ENCODE peak calls at places on chromosomes 13 and 19, in eight cellular contexts. C is AG09309, E is heart left ventricle, Y is cardiac muscle cell, N is A549, D is glutamatergic neuron, B is transverse colon, U is PC-3. Q is an unnamed sample.

GRCh38 chr13:78806457-78806856 is 147.5 kb upstream of the OBI1 start:
- DNase-seq in C (no peak), E (no peak), Y (no peak), N (peak; percentile 1), D (no peak), B (no peak), U (peak; percentile 18), Q (no peak)

GRCh38 chr19:40321076-40321475 is 27.1 kb downstream of the C19orf47 start:
- DNase-seq in C (no peak), E (no peak), Y (no peak), N (no peak), D (no peak), B (no peak), U (no peak), Q (no peak)

GRCh38 chr19:44795398-44795987 is 13.4 kb upstream of the BCAM start:
- DNase-seq in C (no peak), E (no peak), Y (no peak), N (no peak), D (no peak), B (no peak), U (no peak), Q (no peak)

GRCh38 chr19:48372904-48373303 is 8.7 kb downstream of the SYNGR4 start:
- DNase-seq in C (no peak), E (no peak), Y (no peak), N (no peak), D (no peak), B (peak; percentile 56), U (peak; percentile 88), Q (peak; percentile 47)

GRCh38 chr19:10503002-10503789 is at the start of gene KEAP1:
- DNase-seq in C (no peak), E (peak; percentile 49), Y (no peak), N (peak; percentile 29), D (peak; percentile 63), B (peak; percentile 67), U (peak; percentile 35), Q (no peak)

GRCh38 chr13:32887617-32888016 is 128.6 kb upstream of the KL start:
- DNase-seq in C (no peak), E (no peak), Y (no peak), N (no peak), D (no peak), B (no peak), U (no peak), Q (no peak)

GRCh38 chr19:14479985-14480694 is 5.0 kb upstream of the PTGER1 start:
- DNase-seq in C (no peak), E (no peak), Y (peak; percentile 64), N (peak; percentile 60), D (peak; percentile 89), B (no peak), U (peak; percentile 40), Q (no peak)

GRCh38 chr13:110874508-110874960 is 40.3 kb downstream of the ANKRD10 start:
- DNase-seq in C (no peak), E (peak; percentile 89), Y (peak; percentile 84), N (peak; percentile 68), D (peak; percentile 83), B (peak; percentile 86), U (peak; percentile 70), Q (peak; percentile 36)

GRCh38 chr13:20843177-20843576 is 59.4 kb downstream of the XPO4 start:
- DNase-seq in C (no peak), E (peak; percentile 63), Y (peak; percentile 71), N (no peak), D (no peak), B (no peak), U (no peak), Q (no peak)

GRCh38 chr19:18672606-18673337 is 10.7 kb upstream of the CRTC1 start:
- DNase-seq in C (no peak), E (no peak), Y (no peak), N (no peak), D (no peak), B (no peak), U (no peak), Q (peak; percentile 27)

GRCh38 chr13:21218351-21219043 is 42.0 kb downstream of the MRPL57 start:
- DNase-seq in C (no peak), E (no peak), Y (no peak), N (no peak), D (no peak), B (no peak), U (peak; percentile 11), Q (no peak)

GRCh38 chr13:101751488-101751887 is 299.0 kb downstream of the ITGBL1 start:
- DNase-seq in C (peak; percentile 2), E (no peak), Y (peak; percentile 57), N (no peak), D (no peak), B (no peak), U (peak; percentile 92), Q (peak; percentile 80)

GRCh38 chr19:49983645-49984229 is 22.8 kb upstream of the SIGLEC11 start:
- DNase-seq in C (no peak), E (peak; percentile 53), Y (peak; percentile 73), N (peak; percentile 70), D (peak; percentile 67), B (peak; percentile 68), U (peak; percentile 76), Q (peak; percentile 26)

GRCh38 chr13:59734393-59734792 is 429.3 kb downstream of the DIAPH3 start:
- DNase-seq in C (no peak), E (no peak), Y (no peak), N (no peak), D (no peak), B (no peak), U (no peak), Q (no peak)

GRCh38 chr13:86882107-86882506 is 789.1 kb upstream of the SLITRK5 start:
- DNase-seq in C (no peak), E (no peak), Y (no peak), N (no peak), D (no peak), B (no peak), U (no peak), Q (no peak)

GRCh38 chr19:44344255-44344654 is 12.2 kb downstream of the ZNF112 start:
- DNase-seq in C (no peak), E (no peak), Y (no peak), N (no peak), D (no peak), B (no peak), U (no peak), Q (no peak)

GRCh38 chr13:111278258-111278657 is 42.2 kb upstream of the TEX29 start:
- DNase-seq in C (no peak), E (no peak), Y (no peak), N (no peak), D (no peak), B (no peak), U (no peak), Q (no peak)

GRCh38 chr19:38264486-38265212 is at the start of gene SPINT2:
- DNase-seq in C (no peak), E (no peak), Y (peak; percentile 89), N (peak; percentile 84), D (peak; percentile 84), B (no peak), U (no peak), Q (no peak)

GRCh38 chr13:67223742-67224141 is 6.4 kb downstream of the PCDH9 start:
- DNase-seq in C (no peak), E (no peak), Y (no peak), N (no peak), D (no peak), B (no peak), U (peak; percentile 30), Q (peak; percentile 13)

GRCh38 chr19:38849746-38850230 is at the start of gene HNRNPL:
- DNase-seq in C (no peak), E (peak; percentile 99), Y (no peak), N (no peak), D (peak; percentile 99), B (peak; percentile 99), U (no peak), Q (no peak)

GRCh38 chr13:19601749-19602725 is 31.4 kb upstream of the MPHOSPH8 start:
- DNase-seq in C (no peak), E (peak; percentile 36), Y (peak; percentile 55), N (peak; percentile 38), D (peak; percentile 71), B (peak; percentile 34), U (peak; percentile 72), Q (no peak)

GRCh38 chr13:93620366-93620765 is 393.8 kb downstream of the GPC6 start:
- DNase-seq in C (peak; percentile 48), E (no peak), Y (no peak), N (no peak), D (no peak), B (no peak), U (no peak), Q (no peak)

GRCh38 chr19:14536926-14537692 is 7.7 kb downstream of the TECR start:
- DNase-seq in C (no peak), E (peak; percentile 72), Y (peak; percentile 82), N (peak; percentile 51), D (peak; percentile 60), B (peak; percentile 90), U (peak; percentile 88), Q (peak; percentile 89)

GRCh38 chr13:78431328-78431727 is 172.0 kb downstream of the POU4F1 start:
- DNase-seq in C (no peak), E (no peak), Y (no peak), N (no peak), D (no peak), B (no peak), U (no peak), Q (no peak)

GRCh38 chr13:112042496-112042895 is 24.5 kb upstream of the SOX1 start:
- DNase-seq in C (no peak), E (no peak), Y (no peak), N (no peak), D (no peak), B (no peak), U (peak; percentile 31), Q (no peak)

DNA sequence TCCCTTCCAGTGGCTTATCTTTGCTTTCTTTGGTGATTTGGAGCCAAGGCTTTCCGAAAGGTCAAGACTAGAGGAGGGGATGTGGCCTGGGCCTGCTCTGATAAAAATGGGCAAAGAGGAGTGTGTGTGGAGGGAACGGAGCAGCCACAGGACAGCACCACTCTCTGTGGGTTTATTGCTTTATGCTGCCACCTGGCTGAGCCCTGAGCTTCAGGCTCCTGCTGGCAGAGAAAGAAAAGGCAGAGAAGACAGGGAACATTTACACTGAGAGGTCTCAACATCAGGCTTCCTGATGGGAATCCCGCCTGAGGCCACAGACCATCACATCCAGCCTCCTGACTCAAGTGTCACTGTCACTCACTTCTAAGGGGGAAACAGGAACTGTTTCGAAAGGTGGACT is 9.2 kb upstream of the GSX1 start:
- DNase-seq in C (no peak), E (no peak), Y (peak; percentile 51), N (no peak), D (no peak), B (no peak), U (peak; percentile 21), Q (peak; percentile 28)
- TF ChIP-seq CTCF in C (peak; percentile 32), E (peak; percentile 53), Y (peak; percentile 45), N (no peak), D (no peak), B (no peak), U (peak; percentile 47), Q (peak; percentile 65)

GRCh38 chr13:109481046-109481445 is 305.3 kb downstream of the IRS2 start:
- DNase-seq in C (no peak), E (no peak), Y (no peak), N (no peak), D (no peak), B (no peak), U (no peak), Q (no peak)
- TF ChIP-seq CTCF in C (no peak), E (no peak), Y (no peak), N (no peak), D (no peak), B (no peak), U (no peak), Q (no peak)

GRCh38 chr13:65677906-65678305 is 1552.2 kb downstream of the PCDH9 start:
- DNase-seq in C (no peak), E (no peak), Y (no peak), N (no peak), D (no peak), B (no peak), U (no peak), Q (no peak)
- TF ChIP-seq CTCF in C (peak; percentile 28), E (no peak), Y (peak; percentile 30), N (no peak), D (no peak), B (no peak), U (no peak), Q (no peak)

GRCh38 chr13:48504606-48505369 is 28.1 kb downstream of the RCBTB2 start:
- DNase-seq in C (no peak), E (no peak), Y (no peak), N (no peak), D (no peak), B (no peak), U (no peak), Q (peak; percentile 73)
- TF ChIP-seq CTCF in C (no peak), E (no peak), Y (no peak), N (no peak), D (no peak), B (no peak), U (no peak), Q (peak; percentile 4)